ENCODE peak calls at places on chromosomes 4 and X, in eight cellular contexts. U is heart left ventricle, W is left ventricle myocardium inferior, R is transverse colon, K is A673, I is tibial nerve, Y is cardiac muscle cell, N is Caco-2. J is an unnamed sample.

GRCh38 chr4:176818531-176818930 is 25.8 kb upstream of the VEGFC start:
- DNase-seq in U (no peak), W (no peak), R (no peak), K (no peak), I (no peak), Y (no peak), N (no peak), J (no peak)

GRCh38 chr4:121050251-121050650 is 22.1 kb downstream of the NDNF start:
- DNase-seq in U (no peak), W (no peak), R (no peak), K (peak; percentile 52), I (no peak), Y (no peak), N (no peak), J (no peak)

GRCh38 chrX:21885568-21885967 is 29.8 kb downstream of the YY2 start:
- DNase-seq in U (no peak), W (no peak), R (no peak), K (no peak), I (no peak), Y (peak; percentile 71), N (no peak), J (no peak)

GRCh38 chrX:131830400-131831184 is 192.5 kb upstream of the STK26 start:
- DNase-seq in U (peak; percentile 66), W (peak; percentile 40), R (peak; percentile 74), K (peak; percentile 92), I (peak; percentile 22), Y (peak; percentile 95), N (peak; percentile 93), J (peak; percentile 55)

GRCh38 chr4:10160280-10160856 is 43.8 kb upstream of the WDR1 start:
- DNase-seq in U (no peak), W (no peak), R (no peak), K (no peak), I (no peak), Y (peak; percentile 60), N (no peak), J (no peak)

GRCh38 chrX:44874481-44875184 is 1.6 kb downstream of the KDM6A start:
- DNase-seq in U (no peak), W (no peak), R (peak; percentile 42), K (peak; percentile 72), I (no peak), Y (peak; percentile 28), N (no peak), J (no peak)

GRCh38 chrX:108121291-108121690 is 29.7 kb downstream of the ATG4A start:
- DNase-seq in U (no peak), W (no peak), R (no peak), K (no peak), I (no peak), Y (peak; percentile 49), N (no peak), J (no peak)

GRCh38 chrX:20361890-20362262 is 95.2 kb upstream of the RPS6KA3 start:
- DNase-seq in U (no peak), W (no peak), R (no peak), K (peak; percentile 26), I (no peak), Y (peak; percentile 25), N (peak; percentile 77), J (no peak)

GRCh38 chr4:55381502-55381901 is 14.3 kb upstream of the TMEM165 start:
- DNase-seq in U (no peak), W (no peak), R (no peak), K (no peak), I (no peak), Y (no peak), N (no peak), J (no peak)

GRCh38 chr4:172785623-172786022 is 383.0 kb upstream of the GALNT7 start:
- DNase-seq in U (no peak), W (no peak), R (no peak), K (no peak), I (no peak), Y (no peak), N (no peak), J (no peak)

GRCh38 chrX:40098264-40099045 is 697 bp upstream of the BCOR start:
- DNase-seq in U (peak; percentile 75), W (peak; percentile 42), R (peak; percentile 58), K (peak; percentile 82), I (no peak), Y (peak; percentile 89), N (no peak), J (peak; percentile 71)

GRCh38 chr4:80532674-80533333 is 197.3 kb downstream of the CFAP299 start:
- DNase-seq in U (no peak), W (no peak), R (no peak), K (no peak), I (no peak), Y (no peak), N (no peak), J (no peak)

GRCh38 chr4:35526456-35526855 is 717.9 kb downstream of the ARAP2 start:
- DNase-seq in U (no peak), W (no peak), R (no peak), K (no peak), I (no peak), Y (no peak), N (no peak), J (no peak)

GRCh38 chr4:55906999-55907398 is 41.7 kb upstream of the CEP135 start:
- DNase-seq in U (no peak), W (no peak), R (no peak), K (no peak), I (no peak), Y (no peak), N (no peak), J (no peak)

GRCh38 chr4:107036602-107037151 is 564 bp upstream of the DKK2 start:
- DNase-seq in U (peak; percentile 37), W (no peak), R (no peak), K (peak; percentile 70), I (no peak), Y (no peak), N (no peak), J (no peak)

GRCh38 chr4:107034982-107035710 is 967 bp downstream of the DKK2 start:
- DNase-seq in U (peak; percentile 47), W (no peak), R (peak; percentile 6), K (peak; percentile 65), I (peak; percentile 13), Y (peak; percentile 51), N (no peak), J (peak; percentile 26)

GRCh38 chr4:107035711-107036601 is at the start of gene DKK2:
- DNase-seq in U (peak; percentile 52), W (no peak), R (peak; percentile 10), K (peak; percentile 86), I (peak; percentile 21), Y (peak; percentile 45), N (no peak), J (peak; percentile 27)

GRCh38 chr4:107034091-107034698 is 1.9 kb downstream of the DKK2 start:
- DNase-seq in U (peak; percentile 51), W (no peak), R (peak; percentile 7), K (peak; percentile 98), I (peak; percentile 32), Y (peak; percentile 68), N (no peak), J (peak; percentile 37)

DNA sequence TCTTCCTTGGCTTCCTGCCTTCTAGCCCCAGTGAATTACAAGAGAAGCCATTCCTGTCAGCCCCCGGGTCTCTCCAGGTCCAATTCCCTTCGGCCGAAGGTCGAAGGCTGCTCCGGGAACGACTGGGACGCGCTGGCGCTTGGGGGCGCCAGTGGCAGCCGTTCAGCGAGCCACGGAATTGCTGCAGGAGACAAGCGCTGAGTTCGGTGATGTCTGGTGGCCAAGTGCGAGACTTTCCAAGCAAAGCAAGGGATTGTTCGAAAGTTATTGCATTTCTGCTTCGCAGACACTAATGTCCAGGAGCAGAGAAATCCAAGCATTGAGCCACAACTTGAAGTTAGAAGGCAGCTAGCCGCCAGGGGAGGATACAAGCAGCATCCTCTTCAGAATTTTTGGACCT is 1.1 kb upstream of the DKK2 start:
- DNase-seq in U (peak; percentile 59), W (no peak), R (peak; percentile 8), K (peak; percentile 87), I (peak; percentile 16), Y (peak; percentile 74), N (no peak), J (peak; percentile 67)
- H3K27me3 ChIP-seq in U (peaks cover 56% of the 10 kb centered on the region), W (peaks cover 92% of the 10 kb centered on the region), R (peaks cover 78% of the 10 kb centered on the region), K (no peaks in the 10 kb centered on the region), I (peaks cover 64% of the 10 kb centered on the region), Y (peaks cover 96% of the 10 kb centered on the region), N (no peaks in the 10 kb centered on the region), J (peaks cover 33% of the 10 kb centered on the region)

GRCh38 chrX:97638621-97639020 is 754.9 kb downstream of the RPA4 start:
- DNase-seq in U (no peak), W (no peak), R (no peak), K (no peak), I (no peak), Y (peak; percentile 52), N (no peak), J (no peak)
- H3K4me1 ChIP-seq in U (no peaks in the 10 kb centered on the region), W (no peaks in the 10 kb centered on the region), R (no peaks in the 10 kb centered on the region), K (no peaks in the 10 kb centered on the region), I (no peaks in the 10 kb centered on the region), Y (peaks cover 13% of the 10 kb centered on the region), N (no peaks in the 10 kb centered on the region), J (no peaks in the 10 kb centered on the region)

DNA sequence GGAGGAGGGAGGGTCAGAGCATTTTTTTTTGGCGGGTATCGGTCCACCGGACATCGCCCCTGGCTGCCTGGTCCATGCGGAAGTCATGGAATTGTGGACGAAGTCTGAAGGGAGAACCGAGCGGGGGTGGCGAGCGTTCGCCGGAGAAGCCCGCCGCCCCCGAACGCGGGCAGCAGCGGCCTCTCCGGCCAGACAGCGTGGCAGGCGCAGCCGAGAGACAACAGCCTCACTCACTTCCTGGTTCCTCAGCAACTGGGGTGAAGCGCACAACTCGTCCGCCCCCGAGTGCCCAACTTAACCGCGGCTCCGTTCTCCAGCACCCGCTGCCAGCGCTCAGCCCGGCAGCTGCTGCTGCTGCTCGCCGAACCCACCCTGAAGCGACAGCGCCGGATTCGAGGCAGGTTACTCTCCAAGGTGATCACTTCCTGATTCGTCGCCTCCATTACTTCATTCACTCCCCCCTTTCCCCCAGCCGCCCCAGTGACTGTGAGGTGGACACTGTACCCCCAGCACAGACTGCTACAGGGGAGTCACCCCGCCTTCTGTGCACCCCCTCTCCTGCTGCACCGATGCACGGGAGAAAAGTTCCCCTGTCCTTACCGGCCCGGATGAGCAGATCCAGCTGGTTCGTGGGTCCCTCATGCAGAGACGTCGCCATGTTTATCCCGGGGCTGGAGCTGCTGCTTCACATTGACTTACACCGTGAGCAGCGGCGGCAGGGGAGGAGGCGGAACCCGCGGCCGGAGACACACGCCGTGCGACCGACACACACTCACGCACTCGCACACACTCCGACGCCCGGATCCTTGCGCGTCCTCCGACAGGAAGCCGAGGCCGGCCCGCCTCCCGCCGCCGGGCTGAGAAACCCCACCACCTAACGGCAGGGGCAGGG is 68.2 kb downstream of the NOCT start:
- DNase-seq in U (peak; percentile 94), W (peak; percentile 87), R (peak; percentile 90), K (peak; percentile 97), I (peak; percentile 64), Y (peak; percentile 67), N (peak; percentile 93), J (peak; percentile 88)
- TF ChIP-seq CTCF in U (peak; percentile 15), W (peak; percentile 58), R (no peak), K (peak; percentile 33), I (peak; percentile 28), Y (peak; percentile 30), N (peak; percentile 21), J (peak; percentile 43)

GRCh38 chrX:69285401-69285871 is 120.2 kb upstream of the PJA1 start:
- DNase-seq in U (peak; percentile 65), W (peak; percentile 51), R (peak; percentile 30), K (no peak), I (peak; percentile 25), Y (no peak), N (no peak), J (peak; percentile 66)
- H3K27me3 ChIP-seq in U (peaks cover 25% of the 10 kb centered on the region), W (no peaks in the 10 kb centered on the region), R (no peaks in the 10 kb centered on the region), K (no peaks in the 10 kb centered on the region), I (no peaks in the 10 kb centered on the region), Y (no peaks in the 10 kb centered on the region), N (no peaks in the 10 kb centered on the region), J (peaks cover 28% of the 10 kb centered on the region)

GRCh38 chr4:38673109-38673978 is 9.3 kb downstream of the KLF3 start:
- DNase-seq in U (peak; percentile 71), W (peak; percentile 67), R (peak; percentile 93), K (peak; percentile 65), I (no peak), Y (peak; percentile 25), N (peak; percentile 69), J (peak; percentile 68)
- H3K4me1 ChIP-seq in U (peaks cover 99% of the 10 kb centered on the region), W (peaks cover 100% of the 10 kb centered on the region), R (peaks cover 90% of the 10 kb centered on the region), K (peaks cover 90% of the 10 kb centered on the region), I (peaks cover 4% of the 10 kb centered on the region), Y (peaks cover 48% of the 10 kb centered on the region), N (peaks cover 43% of the 10 kb centered on the region), J (peaks cover 91% of the 10 kb centered on the region)